ENCODE peak calls at places on chromosomes 1 and 21, in eight cellular contexts. Q is mesenchymal stem cell, J is lower lobe of right lung, O is tibial artery, I is uterus, L is MM.1S, R is right cardiac atrium, A is body of pancreas. G is an unnamed sample. For H3K4me1, the result is how much of the 10 kb centered on the place peaks cover.

GRCh38 chr1:42183646-42184268 is 19.2 kb upstream of the GUCA2A start:
- DNase-seq in Q (no peak), A (no peak), J (no peak), L (no peak), R (no peak), O (no peak), I (no peak), G (no peak)

GRCh38 chr21:42905195-42905594 is 12.1 kb downstream of the NDUFV3 start:
- DNase-seq in L (no peak), A (no peak), R (no peak), O (no peak), I (no peak), Q (no peak), J (no peak), G (no peak)

GRCh38 chr1:41631971-41632370 is 147.5 kb upstream of the EDN2 start:
- DNase-seq in A (no peak), Q (peak), I (no peak), L (no peak), J (no peak), R (no peak), O (no peak), G (no peak)

GRCh38 chr21:34812510-34813265 is 143.9 kb downstream of the CLIC6 start:
- DNase-seq in A (no peak), Q (peak), O (no peak), R (no peak), L (no peak), I (no peak), J (no peak), G (no peak)

GRCh38 chr1:151510020-151510405 is 1.2 kb upstream of the CGN start:
- DNase-seq in J (no peak), L (no peak), I (no peak), Q (no peak), O (no peak), R (no peak), A (no peak), G (no peak)

GRCh38 chr21:42687796-42688195 is 34.4 kb downstream of the PDE9A start:
- DNase-seq in I (no peak), O (no peak), R (peak), L (no peak), J (no peak), Q (no peak), A (no peak), G (no peak)

GRCh38 chr1:229871078-229871676 is 195.9 kb upstream of the GALNT2 start:
- DNase-seq in A (no peak), J (no peak), O (no peak), L (no peak), R (no peak), I (no peak), Q (no peak), G (no peak)

GRCh38 chr1:243475966-243476365 is 220.1 kb downstream of the SDCCAG8 start:
- DNase-seq in L (no peak), Q (peak), R (no peak), J (no peak), O (no peak), I (no peak), A (no peak), G (no peak)

GRCh38 chr1:29240400-29240837 is 4.1 kb downstream of the PTPRU start:
- DNase-seq in L (no peak), J (no peak), O (no peak), A (no peak), Q (peak), R (no peak), I (no peak), G (no peak)

GRCh38 chr1:85502625-85503083 is 37.7 kb upstream of the DDAH1 start:
- DNase-seq in J (no peak), A (peak), L (peak), Q (peak), O (no peak), R (no peak), I (peak), G (no peak)

GRCh38 chr1:225845633-225846259 is 35.8 kb downstream of the EPHX1 start:
- DNase-seq in Q (peak), A (peak), I (peak), J (peak), R (peak), L (no peak), O (peak), G (peak)

GRCh38 chr1:235783148-235783776 is 83.4 kb downstream of the LYST start:
- DNase-seq in O (no peak), I (no peak), R (no peak), J (no peak), A (no peak), Q (peak), L (peak), G (no peak)

GRCh38 chr1:160862151-160863061 is at the start of gene CD244:
- DNase-seq in L (no peak), O (no peak), I (no peak), Q (no peak), R (peak), A (no peak), J (peak), G (peak)

GRCh38 chr1:230274254-230274653 is 151.9 kb downstream of the PGBD5 start:
- DNase-seq in A (no peak), J (peak), R (no peak), Q (no peak), O (peak), I (peak), L (no peak), G (no peak)

GRCh38 chr1:223183268-223183862 is 40.3 kb upstream of the TLR5 start:
- DNase-seq in O (no peak), Q (no peak), A (no peak), R (no peak), I (no peak), L (no peak), J (no peak), G (no peak)

GRCh38 chr1:3068400-3069361 is at the start of gene PRDM16:
- DNase-seq in L (no peak), A (peak), R (peak), O (peak), I (no peak), Q (peak), J (peak), G (peak)

GRCh38 chr1:161080391-161081150 is 8.8 kb downstream of the NECTIN4 start:
- DNase-seq in A (no peak), O (no peak), I (no peak), Q (no peak), J (no peak), R (no peak), L (no peak), G (no peak)

GRCh38 chr1:217076902-217077301 is 353.7 kb upstream of the ESRRG start:
- DNase-seq in O (no peak), L (no peak), J (no peak), Q (peak), I (no peak), R (no peak), A (peak), G (no peak)

GRCh38 chr1:30323352-30323751 is 400.0 kb downstream of the MATN1 start:
- DNase-seq in L (no peak), I (no peak), Q (no peak), J (no peak), A (no peak), O (peak), R (no peak), G (no peak)

GRCh38 chr1:14514760-14515159 is 83.7 kb upstream of the KAZN start:
- DNase-seq in J (no peak), Q (no peak), O (no peak), I (no peak), R (no peak), L (no peak), A (no peak), G (no peak)

GRCh38 chr1:77370588-77371306 is 88.9 kb downstream of the AK5 start:
- DNase-seq in A (no peak), O (no peak), R (no peak), L (no peak), Q (peak), I (no peak), J (no peak), G (no peak)

GRCh38 chr1:18955442-18956188 is 861 bp downstream of the IFFO2 start:
- DNase-seq in R (peak), Q (peak), A (peak), I (no peak), J (peak), O (peak), L (peak), G (no peak)

GRCh38 chr1:47210666-47211065 is 20.8 kb upstream of the PDZK1IP1 start:
- DNase-seq in L (no peak), J (no peak), Q (no peak), I (no peak), O (no peak), R (no peak), A (no peak), G (no peak)

GRCh38 chr1:24101796-24102580 is 9.9 kb downstream of the MYOM3 start:
- DNase-seq in I (no peak), Q (no peak), L (no peak), R (no peak), O (no peak), J (peak), A (no peak), G (no peak)

GRCh38 chr1:198340139-198340538 is 183.3 kb downstream of the NEK7 start:
- DNase-seq in O (no peak), R (no peak), I (no peak), A (no peak), L (no peak), J (no peak), Q (no peak), G (no peak)

GRCh38 chr1:79295967-79296366 is 289.4 kb upstream of the ADGRL4 start:
- DNase-seq in Q (peak), L (no peak), J (no peak), O (no peak), R (no peak), A (no peak), I (no peak), G (no peak)

GRCh38 chr1:116913941-116914340 is 4.2 kb downstream of the PTGFRN start:
- DNase-seq in R (no peak), L (no peak), O (no peak), Q (no peak), I (no peak), J (no peak), A (no peak), G (no peak)

GRCh38 chr1:169511339-169512028 is 25.7 kb upstream of the SLC19A2 start:
- DNase-seq in O (peak), A (no peak), Q (peak), R (peak), J (no peak), L (no peak), I (peak), G (no peak)

GRCh38 chr1:241990040-241990439 is 8.9 kb downstream of the MAP1LC3C start:
- DNase-seq in J (peak), L (no peak), Q (peak), I (peak), A (peak), O (peak), R (peak), G (peak)

DNA sequence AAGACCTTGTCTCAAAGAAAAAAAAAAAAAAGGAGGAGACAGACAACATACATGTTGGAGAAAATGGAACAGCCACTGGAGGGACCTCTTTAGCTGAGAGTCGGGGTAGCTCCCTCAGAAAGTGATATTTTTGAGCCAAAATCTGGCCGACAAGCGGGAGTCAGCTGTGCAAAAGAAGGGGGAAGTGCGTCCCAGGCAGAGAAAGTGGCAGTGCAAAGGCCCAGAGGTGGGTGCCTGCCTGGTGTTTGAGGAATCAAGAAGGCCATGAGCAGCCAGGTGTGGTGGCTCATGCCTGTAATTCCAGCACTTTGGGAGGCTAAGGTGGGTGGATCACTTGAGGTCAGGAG is 6.1 kb upstream of the CROCC start:
- DNase-seq in Q (no peak), I (no peak), L (no peak), R (peak), J (no peak), A (no peak), O (peak), G (no peak)
- H3K4me3 ChIP-seq in Q (no peak), I (no peak), L (no peak), R (no peak), J (no peak), A (no peak), O (no peak), G (no peak)

GRCh38 chr1:12170263-12170671 is 3.5 kb downstream of the TNFRSF1B start:
- DNase-seq in Q (no peak), L (no peak), A (no peak), I (peak), R (peak), O (no peak), J (no peak), G (no peak)

GRCh38 chr1:12167493-12168429 is 970 bp downstream of the TNFRSF1B start:
- DNase-seq in L (peak), J (no peak), A (no peak), I (no peak), R (peak), Q (peak), O (no peak), G (no peak)

GRCh38 chr1:12166834-12167492 is at the start of gene TNFRSF1B:
- DNase-seq in O (no peak), A (peak), L (peak), I (peak), Q (peak), J (peak), R (peak), G (peak)

GRCh38 chr1:12169442-12170135 is 2.8 kb downstream of the TNFRSF1B start:
- DNase-seq in Q (no peak), O (no peak), R (peak), J (no peak), A (no peak), L (no peak), I (no peak), G (no peak)

DNA sequence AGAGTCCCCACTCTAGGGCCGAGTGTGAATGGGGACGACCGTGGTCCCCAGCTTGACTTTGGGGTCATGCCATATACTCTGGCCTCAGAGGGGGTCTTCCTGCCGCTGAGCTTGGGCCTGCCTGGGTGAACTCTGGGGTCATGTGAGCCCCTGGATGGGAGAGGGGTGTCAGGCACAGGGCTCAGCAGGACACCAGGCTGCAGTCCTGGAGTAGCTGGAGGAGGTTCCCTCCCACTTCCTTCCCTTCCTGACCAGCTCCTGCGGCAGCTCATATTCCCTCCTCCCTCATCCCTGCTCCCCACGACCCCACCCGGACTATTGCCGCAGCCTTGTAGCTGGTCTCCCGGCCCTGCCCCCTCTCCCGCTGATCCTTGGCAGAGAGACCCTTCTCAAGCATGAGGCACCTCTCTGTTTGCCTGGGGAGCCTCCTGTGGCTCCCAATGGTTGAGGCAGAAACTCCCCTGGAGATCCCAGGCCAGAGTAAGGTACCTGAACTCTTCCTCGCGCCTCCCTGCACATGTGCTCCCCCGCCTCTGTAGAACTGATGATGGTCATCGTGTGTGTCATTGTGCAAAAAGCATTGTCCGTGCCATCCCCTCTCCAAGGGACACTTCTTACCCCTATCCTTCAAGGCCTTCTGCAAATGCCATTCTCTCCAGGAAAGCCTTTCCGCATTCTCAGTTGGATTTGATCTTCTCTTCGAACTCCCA is 1.8 kb downstream of the TNFRSF1B start:
- DNase-seq in A (no peak), R (no peak), I (no peak), Q (peak), L (no peak), J (no peak), O (no peak), G (no peak)
- H3K4me1 ChIP-seq in A (under half), R (under half), I (under half), Q (under half), L (under half), J (half or more), O (under half), G (half or more)

GRCh38 chr1:67860776-67861175 is 27.5 kb upstream of the GNG12 start:
- DNase-seq in L (no peak), Q (no peak), O (no peak), A (no peak), R (no peak), J (no peak), I (no peak), G (no peak)

GRCh38 chr1:67861856-67862516 is 28.7 kb upstream of the GNG12 start:
- DNase-seq in J (no peak), L (no peak), I (no peak), O (no peak), Q (peak), A (no peak), R (no peak), G (no peak)

GRCh38 chr1:67856921-67857320 is 23.7 kb upstream of the GNG12 start:
- DNase-seq in A (no peak), L (no peak), O (no peak), J (no peak), I (no peak), R (no peak), Q (no peak), G (no peak)

GRCh38 chr1:67863637-67864036 is 30.4 kb upstream of the GNG12 start:
- DNase-seq in O (no peak), R (no peak), I (no peak), Q (no peak), J (no peak), A (no peak), L (no peak), G (no peak)

DNA sequence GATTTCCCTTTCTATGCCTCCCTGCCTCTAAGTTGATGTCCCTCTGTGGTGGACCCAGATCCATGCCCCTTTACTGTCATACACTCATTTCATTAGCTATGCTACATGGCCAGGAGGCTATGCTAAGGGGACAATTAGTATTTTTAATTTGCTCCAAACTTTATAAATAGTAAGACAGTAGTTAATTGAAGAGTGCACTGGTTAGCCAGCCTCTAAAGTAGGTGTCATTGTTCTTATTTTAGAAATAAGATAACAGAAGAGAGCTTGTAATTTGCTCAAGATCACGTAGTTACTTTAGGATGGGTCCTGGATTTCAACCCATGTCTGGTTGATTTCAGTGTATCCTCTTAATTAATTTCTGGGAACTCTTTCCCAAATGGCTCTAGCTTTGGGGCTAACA is 29.4 kb upstream of the GNG12 start:
- DNase-seq in A (no peak), O (no peak), Q (no peak), I (no peak), L (no peak), R (no peak), J (no peak), G (no peak)
- H3K4me3 ChIP-seq in A (no peak), O (no peak), Q (no peak), I (no peak), L (no peak), R (no peak), J (no peak), G (no peak)

GRCh38 chr21:44929799-44930542 is 9.3 kb upstream of the ITGB2 start:
- DNase-seq in R (peak), I (no peak), L (no peak), O (peak), J (no peak), A (no peak), Q (no peak), G (peak)
- H3K4me1 ChIP-seq in R (under half), I (under half), L (under half), O (under half), J (half or more), A (under half), Q (half or more), G (under half)

DNA sequence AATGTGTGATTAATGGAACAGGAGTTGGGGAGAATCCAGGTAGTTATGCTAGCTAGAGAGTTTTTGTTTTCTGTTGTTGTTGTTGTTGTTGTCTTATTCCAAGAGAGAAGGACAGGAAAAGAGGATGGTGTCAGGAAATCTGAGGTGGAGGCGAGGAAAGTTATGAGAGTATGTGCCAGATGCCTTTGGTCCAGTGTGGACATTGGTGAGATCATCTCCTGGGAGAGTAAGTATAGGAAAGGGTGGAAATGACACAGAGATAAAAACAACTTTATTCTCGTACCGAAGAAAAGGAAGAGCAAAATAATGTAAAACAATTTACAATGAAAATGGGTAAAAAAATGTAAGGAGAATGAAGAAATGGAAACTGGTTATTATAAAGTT is 97.4 kb upstream of the ADGRL2 start:
- DNase-seq in J (no peak), Q (peak), L (no peak), I (no peak), A (no peak), R (no peak), O (no peak), G (no peak)
- H3K4me3 ChIP-seq in J (no peak), Q (no peak), L (no peak), I (no peak), A (no peak), R (no peak), O (no peak), G (no peak)

GRCh38 chr1:211925016-211925415 is 94.5 kb upstream of the LPGAT1 start:
- DNase-seq in O (no peak), A (no peak), Q (no peak), J (no peak), I (no peak), R (no peak), L (peak), G (no peak)
- H3K4me1 ChIP-seq in O (under half), A (under half), Q (under half), J (under half), I (under half), R (under half), L (under half), G (under half)